ENCODE peak calls at places on chromosomes 2 and 18, in six cellular contexts. B, H, D, W, C and N are unnamed samples.

GRCh38 chr2:98771771-98772521 is 41.0 kb upstream of the MGAT4A start:
- DNase-seq in B (no peak), H (peak; percentile 50), D (peak; percentile 73), W (no peak), C (no peak), N (peak; percentile 71)

GRCh38 chr2:230552181-230552580 is 136.2 kb downstream of the SP100 start:
- DNase-seq in B (no peak), H (no peak), D (peak; percentile 13), W (no peak), C (no peak), N (no peak)

GRCh38 chr2:140603401-140603800 is 1527.4 kb downstream of the LRP1B start:
- DNase-seq in B (no peak), H (no peak), D (no peak), W (no peak), C (no peak), N (no peak)

GRCh38 chr2:177692828-177693269 is 300.3 kb downstream of the AGPS start:
- DNase-seq in B (no peak), H (peak; percentile 10), D (no peak), W (no peak), C (peak; percentile 10), N (no peak)

GRCh38 chr2:25301453-25302352 is 40.0 kb downstream of the DNMT3A start:
- DNase-seq in B (no peak), H (peak; percentile 86), D (peak; percentile 45), W (no peak), C (peak; percentile 87), N (peak; percentile 95)

GRCh38 chr2:63484481-63484880 is 103.8 kb downstream of the WDPCP start:
- DNase-seq in B (no peak), H (no peak), D (no peak), W (no peak), C (no peak), N (no peak)

GRCh38 chr2:237581751-237582746 is 8.5 kb downstream of the RAB17 start:
- DNase-seq in B (no peak), H (peak; percentile 73), D (peak; percentile 62), W (peak; percentile 86), C (peak; percentile 58), N (peak; percentile 43)

GRCh38 chr2:159960413-159960812 is 102.0 kb downstream of the PLA2R1 start:
- DNase-seq in B (no peak), H (peak; percentile 84), D (no peak), W (no peak), C (peak; percentile 77), N (peak; percentile 63)

GRCh38 chr18:22230403-22231042 is 61.1 kb downstream of the GATA6 start:
- DNase-seq in B (no peak), H (peak; percentile 87), D (no peak), W (no peak), C (peak; percentile 91), N (no peak)

GRCh38 chr2:84931384-84931821 is 25.9 kb downstream of the TMSB10 start:
- DNase-seq in B (no peak), H (no peak), D (no peak), W (no peak), C (no peak), N (no peak)

GRCh38 chr18:362914-363295 is 95.1 kb upstream of the THOC1 start:
- DNase-seq in B (no peak), H (no peak), D (no peak), W (no peak), C (peak; percentile 56), N (no peak)

GRCh38 chr18:45621068-45621511 is 5.8 kb downstream of the SLC14A2 start:
- DNase-seq in B (peak; percentile 47), H (peak; percentile 53), D (peak; percentile 0), W (no peak), C (peak; percentile 46), N (peak; percentile 36)

GRCh38 chr2:85018049-85018447 is 47.1 kb downstream of the KCMF1 start:
- DNase-seq in B (no peak), H (peak; percentile 37), D (no peak), W (no peak), C (no peak), N (no peak)